ENCODE peak calls at places on chromosomes 4 and X, in five cellular contexts. Y is KBM-7; S is tibial nerve; P is CD4-positive, CD25-positive, alpha-beta regulatory T cell; K is AG09319. E is an unnamed sample.

GRCh38 chr4:51831133-51831532 is 11.8 kb upstream of the DCUN1D4 start:
- DNase-seq in Y (peak; percentile 68), S (peak; percentile 74), P (peak; percentile 39), K (no peak), E (peak; percentile 50)

GRCh38 chr4:85677286-85677685 is 202.3 kb downstream of the ARHGAP24 start:
- DNase-seq in Y (no peak), S (no peak), P (no peak), K (no peak), E (no peak)

GRCh38 chrX:133335027-133335426 is 80.3 kb downstream of the GPC4 start:
- DNase-seq in Y (peak; percentile 32), S (peak; percentile 43), P (no peak), K (peak; percentile 4), E (no peak)

GRCh38 chr4:149409186-149410056 is 406.2 kb downstream of the IQCM start:
- DNase-seq in Y (no peak), S (no peak), P (no peak), K (peak; percentile 57), E (no peak)

GRCh38 chr4:24999392-25000104 is 31.2 kb downstream of the LGI2 start:
- DNase-seq in Y (peak; percentile 47), S (no peak), P (no peak), K (no peak), E (no peak)

GRCh38 chr4:137812258-137812657 is 280.0 kb upstream of the PCDH18 start:
- DNase-seq in Y (no peak), S (no peak), P (no peak), K (no peak), E (no peak)

GRCh38 chrX:106247162-106247561 is 79.1 kb downstream of the PWWP3B start:
- DNase-seq in Y (no peak), S (no peak), P (no peak), K (no peak), E (no peak)

GRCh38 chrX:9510366-9510765 is 45.5 kb downstream of the TBL1X start:
- DNase-seq in Y (no peak), S (no peak), P (no peak), K (no peak), E (no peak)

GRCh38 chrX:82384401-82384800 is 1123.7 kb upstream of the POU3F4 start:
- DNase-seq in Y (no peak), S (no peak), P (no peak), K (no peak), E (no peak)

GRCh38 chr4:107220976-107221375 is 184.9 kb upstream of the DKK2 start:
- DNase-seq in Y (no peak), S (no peak), P (no peak), K (no peak), E (no peak)

GRCh38 chr4:13599159-13599558 is 28.4 kb downstream of the BOD1L1 start:
- DNase-seq in Y (no peak), S (no peak), P (no peak), K (no peak), E (no peak)

GRCh38 chr4:74598611-74599325 is 153.8 kb downstream of the AREG start:
- DNase-seq in Y (no peak), S (no peak), P (no peak), K (no peak), E (no peak)

GRCh38 chr4:24968992-24969391 is 56.1 kb upstream of the CCDC149 start:
- DNase-seq in Y (no peak), S (no peak), P (no peak), K (no peak), E (no peak)

GRCh38 chrX:281166-281999 is at the start of gene PLCXD1:
- DNase-seq in Y (peak; percentile 82), S (peak; percentile 5), P (no peak), K (no peak), E (no peak)

GRCh38 chr4:152591361-152591760 is 55.5 kb upstream of the FBXW7 start:
- DNase-seq in Y (no peak), S (peak; percentile 21), P (no peak), K (no peak), E (no peak)

GRCh38 chr4:67725981-67726380 is 25.0 kb upstream of the UBA6 start:
- DNase-seq in Y (no peak), S (no peak), P (no peak), K (no peak), E (no peak)

GRCh38 chr4:117700111-117700892 is 334.0 kb upstream of the NDST3 start:
- DNase-seq in Y (peak; percentile 24), S (no peak), P (no peak), K (no peak), E (no peak)

GRCh38 chrX:118156254-118156952 is 39.8 kb upstream of the KLHL13 start:
- DNase-seq in Y (no peak), S (no peak), P (no peak), K (no peak), E (no peak)

GRCh38 chr4:167826281-167826680 is 266.1 kb upstream of the ANXA10 start:
- DNase-seq in Y (peak; percentile 1), S (no peak), P (no peak), K (no peak), E (no peak)

GRCh38 chr4:149029056-149029651 is 586.9 kb upstream of the NR3C2 start:
- DNase-seq in Y (peak; percentile 8), S (no peak), P (no peak), K (no peak), E (no peak)

GRCh38 chrX:33195698-33196097 is 15.7 kb downstream of the DMD start:
- DNase-seq in Y (no peak), S (no peak), P (no peak), K (no peak), E (no peak)

GRCh38 chr4:169955521-169955920 is 70.7 kb downstream of the MFAP3L start:
- DNase-seq in Y (no peak), S (no peak), P (no peak), K (no peak), E (no peak)

GRCh38 chr4:150070464-150071170 is 7.6 kb upstream of the DCLK2 start:
- DNase-seq in Y (no peak), S (no peak), P (no peak), K (no peak), E (no peak)

GRCh38 chrX:34365482-34365881 is 233.4 kb upstream of the FAM47A start:
- DNase-seq in Y (peak; percentile 1), S (peak; percentile 6), P (no peak), K (no peak), E (no peak)

GRCh38 chrX:13076176-13076956 is 31.9 kb upstream of the FAM9C start:
- DNase-seq in Y (no peak), S (no peak), P (no peak), K (no peak), E (no peak)

GRCh38 chr4:16783119-16783518 is 115.3 kb downstream of the LDB2 start:
- DNase-seq in Y (no peak), S (no peak), P (no peak), K (no peak), E (no peak)

GRCh38 chr4:118845552-118846065 is 9.7 kb upstream of the SEC24D start:
- DNase-seq in Y (no peak), S (no peak), P (no peak), K (no peak), E (no peak)

GRCh38 chr4:112099701-112100289 is 45.5 kb upstream of the FAM241A start:
- DNase-seq in Y (peak; percentile 69), S (no peak), P (no peak), K (no peak), E (peak; percentile 28)

GRCh38 chr4:78584863-78585576 is 33.5 kb downstream of the ANXA3 start:
- DNase-seq in Y (no peak), S (no peak), P (no peak), K (no peak), E (no peak)

GRCh38 chrX:12174358-12174757 is 36.1 kb downstream of the FRMPD4 start:
- DNase-seq in Y (no peak), S (no peak), P (no peak), K (no peak), E (no peak)

GRCh38 chr4:151031831-151032605 is 16.9 kb upstream of the LRBA start:
- DNase-seq in Y (peak; percentile 17), S (no peak), P (no peak), K (no peak), E (no peak)

GRCh38 chrX:42678133-42678532 is 99.8 kb downstream of the PPP1R2C start:
- DNase-seq in Y (peak; percentile 4), S (no peak), P (no peak), K (no peak), E (no peak)

GRCh38 chrX:48676893-48677270 is 6.7 kb upstream of the WAS start:
- DNase-seq in Y (no peak), S (no peak), P (peak; percentile 2), K (no peak), E (no peak)

GRCh38 chr4:72378901-72379300 is 190.1 kb downstream of the ADAMTS3 start:
- DNase-seq in Y (no peak), S (no peak), P (no peak), K (no peak), E (no peak)

GRCh38 chr4:70559216-70559830 is 32.7 kb upstream of the AMBN start:
- DNase-seq in Y (peak; percentile 61), S (peak; percentile 67), P (no peak), K (peak; percentile 5), E (peak; percentile 10)

GRCh38 chrX:47458528-47458927 is 24.5 kb downstream of the ZNF41 start:
- DNase-seq in Y (no peak), S (no peak), P (no peak), K (no peak), E (no peak)

GRCh38 chr4:177236889-177237288 is 72.8 kb upstream of the NEIL3 start:
- DNase-seq in Y (no peak), S (no peak), P (no peak), K (no peak), E (no peak)

GRCh38 chr4:128288689-128289106 is 1.1 kb upstream of the PGRMC2 start:
- DNase-seq in Y (no peak), S (no peak), P (peak; percentile 19), K (no peak), E (no peak)

GRCh38 chr4:15771419-15772058 is 6.6 kb upstream of the CD38 start:
- DNase-seq in Y (no peak), S (no peak), P (no peak), K (no peak), E (no peak)

E was measured in naive B cell.